ENCODE peak calls at places on chromosomes 12 and 14, in ten cellular contexts. S, H, I, X, T, C, W, M, Y and Q are unnamed samples.

GRCh38 chr12:1807489-1807888 is 12.9 kb upstream of the LRTM2 start:
- DNase-seq in Y (no peak), I (no peak), W (no peak), S (peak), M (no peak), H (no peak), C (no peak), X (no peak), T (no peak), Q (no peak)

GRCh38 chr12:110135012-110135411 is 10.9 kb downstream of the IFT81 start:
- DNase-seq in X (peak), M (peak), W (no peak), S (no peak), C (no peak), Y (no peak), I (no peak), H (no peak), T (no peak), Q (peak)

GRCh38 chr12:1594045-1594294 is 411 bp downstream of the FBXL14 start:
- DNase-seq in S (peak), H (peak), W (peak), C (no peak), I (no peak), Y (peak), T (peak), X (no peak), M (no peak), Q (peak)

GRCh38 chr12:107530706-107531105 is 154.9 kb upstream of the PWP1 start:
- DNase-seq in W (no peak), M (no peak), H (no peak), C (no peak), X (peak), T (no peak), Y (no peak), I (no peak), S (no peak), Q (no peak)

GRCh38 chr12:50249464-50250229 is 33.7 kb downstream of the LIMA1 start:
- DNase-seq in T (no peak), Y (peak), S (no peak), C (no peak), H (no peak), W (no peak), X (no peak), M (no peak), I (no peak), Q (peak)

GRCh38 chr14:58298880-58299664 is 717 bp downstream of the ARID4A start:
- DNase-seq in H (peak), M (peak), Y (peak), X (no peak), I (peak), W (peak), C (no peak), S (peak), T (peak), Q (no peak)

GRCh38 chr14:70020350-70021170 is 141.3 kb downstream of the SMOC1 start:
- DNase-seq in C (no peak), M (no peak), X (peak), H (no peak), Y (no peak), I (no peak), S (no peak), W (no peak), T (no peak), Q (no peak)

GRCh38 chr14:48584031-48584430 is 908.6 kb upstream of the MDGA2 start:
- DNase-seq in M (no peak), H (no peak), I (no peak), Y (no peak), C (no peak), T (no peak), X (peak), W (no peak), S (no peak), Q (peak)

GRCh38 chr14:101595887-101596721 is 34.8 kb downstream of the DIO3 start:
- DNase-seq in S (no peak), Y (no peak), I (no peak), H (no peak), X (no peak), M (no peak), T (no peak), W (peak), C (no peak), Q (no peak)

GRCh38 chr14:31937730-31938346 is 139.3 kb upstream of the ARHGAP5 start:
- DNase-seq in T (no peak), X (peak), W (no peak), Y (peak), M (no peak), S (no peak), H (peak), I (peak), C (peak), Q (peak)

GRCh38 chr12:52805000-52805399 is 8.9 kb downstream of the KRT4 start:
- DNase-seq in M (no peak), I (no peak), C (no peak), W (no peak), X (no peak), H (peak), Y (no peak), S (no peak), T (no peak), Q (no peak)

GRCh38 chr12:122593910-122594309 is 66.9 kb downstream of the KNTC1 start:
- DNase-seq in Y (no peak), W (no peak), I (no peak), T (no peak), X (no peak), H (no peak), M (no peak), C (no peak), S (no peak), Q (no peak)

GRCh38 chr14:104116544-104117340 is 21.6 kb upstream of the KIF26A start:
- DNase-seq in C (no peak), Y (peak), X (no peak), W (no peak), I (no peak), S (peak), H (no peak), M (peak), T (peak), Q (no peak)

GRCh38 chr12:14954269-14954668 is 7.1 kb downstream of the ARHGDIB start:
- DNase-seq in H (no peak), X (no peak), T (no peak), M (no peak), Y (no peak), S (no peak), W (peak), C (no peak), I (no peak), Q (no peak)
- H3K4me3 ChIP-seq in H (no peak), X (no peak), T (no peak), M (no peak), Y (no peak), S (no peak), W (peak), C (no peak), I (no peak), Q (no peak)

GRCh38 chr12:46825526-46826414 is at the start of gene SLC38A4:
- DNase-seq in Y (peak), C (no peak), S (peak), M (peak), T (no peak), X (peak), W (no peak), I (no peak), H (no peak), Q (peak)
- TF ChIP-seq CTCF in Y (no peak), C (no peak), S (peak), M (no peak), T (no peak), X (no peak), W (no peak), I (no peak), H (no peak), Q (peak)

GRCh38 chr12:131122631-131123030 is 168.9 kb downstream of the ADGRD1 start:
- DNase-seq in I (no peak), M (no peak), Y (no peak), S (no peak), T (no peak), X (no peak), C (no peak), H (no peak), W (no peak), Q (no peak)
- H3K4me3 ChIP-seq in I (no peak), M (no peak), Y (no peak), S (no peak), T (no peak), X (no peak), C (no peak), H (no peak), W (no peak), Q (no peak)

GRCh38 chr14:68716698-68717097 is 76.2 kb downstream of the ZFP36L1 start:
- DNase-seq in I (no peak), T (peak), W (no peak), Y (peak), C (no peak), H (no peak), X (no peak), M (no peak), S (no peak), Q (no peak)

GRCh38 chr14:68713782-68714181 is 79.1 kb downstream of the ZFP36L1 start:
- DNase-seq in W (no peak), C (no peak), Y (no peak), I (no peak), M (no peak), T (no peak), X (no peak), H (no peak), S (no peak), Q (no peak)

GRCh38 chr14:68712703-68713370 is 80.0 kb downstream of the ZFP36L1 start:
- DNase-seq in I (no peak), W (no peak), S (no peak), C (no peak), X (no peak), Y (no peak), H (no peak), M (no peak), T (no peak), Q (no peak)

GRCh38 chr14:68718033-68718725 is 74.7 kb downstream of the ZFP36L1 start:
- DNase-seq in T (no peak), Y (peak), W (no peak), H (peak), I (no peak), C (no peak), S (no peak), M (no peak), X (no peak), Q (peak)

GRCh38 chr14:68715032-68715924 is 77.6 kb downstream of the ZFP36L1 start:
- DNase-seq in C (no peak), I (no peak), H (no peak), M (no peak), T (no peak), Y (no peak), X (peak), W (no peak), S (no peak), Q (peak)
- TF ChIP-seq CTCF in C (no peak), I (no peak), H (no peak), M (no peak), T (peak), Y (no peak), X (no peak), W (no peak), S (peak), Q (no peak)